ENCODE peak calls at places on chromosomes 6 and 20, in six cellular contexts. One of them, this sample, is unnamed.

GRCh38 chr6:73969982-73970960 is 274.3 kb downstream of the CD109 start:
- DNase-seq in GM23248: peak
- DNase-seq in right cardiac atrium: no peak
- DNase-seq in central memory CD4-positive, alpha-beta T cell: no peak
- DNase-seq in Ammon's horn: peak
- DNase-seq in amniotic stem cell: peak
- DNase-seq in this sample: peak

GRCh38 chr6:169883316-169883715 is 131.9 kb downstream of the ERMARD start:
- DNase-seq in amniotic stem cell: no peak
- DNase-seq in Ammon's horn: no peak
- DNase-seq in right cardiac atrium: no peak
- DNase-seq in GM23248: no peak
- DNase-seq in central memory CD4-positive, alpha-beta T cell: no peak
- DNase-seq in this sample: no peak

GRCh38 chr6:12258591-12258990 is 31.6 kb upstream of the EDN1 start:
- DNase-seq in Ammon's horn: no peak
- DNase-seq in GM23248: peak
- DNase-seq in central memory CD4-positive, alpha-beta T cell: no peak
- DNase-seq in right cardiac atrium: no peak
- DNase-seq in amniotic stem cell: no peak
- DNase-seq in this sample: no peak

GRCh38 chr6:74731921-74732320 is 473.9 kb downstream of the COL12A1 start:
- DNase-seq in Ammon's horn: no peak
- DNase-seq in central memory CD4-positive, alpha-beta T cell: no peak
- DNase-seq in amniotic stem cell: peak
- DNase-seq in GM23248: peak
- DNase-seq in right cardiac atrium: no peak
- DNase-seq in this sample: no peak

GRCh38 chr6:56708810-56709597 is 66.3 kb upstream of the DST start:
- DNase-seq in central memory CD4-positive, alpha-beta T cell: no peak
- DNase-seq in amniotic stem cell: peak
- DNase-seq in right cardiac atrium: no peak
- DNase-seq in Ammon's horn: no peak
- DNase-seq in GM23248: peak
- DNase-seq in this sample: no peak

GRCh38 chr6:98828991-98829411 is 5.4 kb upstream of the POU3F2 start:
- DNase-seq in central memory CD4-positive, alpha-beta T cell: no peak
- DNase-seq in right cardiac atrium: no peak
- DNase-seq in amniotic stem cell: no peak
- DNase-seq in Ammon's horn: no peak
- DNase-seq in GM23248: no peak
- DNase-seq in this sample: no peak

GRCh38 chr20:32495217-32495565 is 89.9 kb downstream of the NOL4L start:
- DNase-seq in amniotic stem cell: no peak
- DNase-seq in Ammon's horn: no peak
- DNase-seq in GM23248: no peak
- DNase-seq in central memory CD4-positive, alpha-beta T cell: no peak
- DNase-seq in right cardiac atrium: no peak
- DNase-seq in this sample: no peak

GRCh38 chr20:16701296-16701695 is 28.5 kb upstream of the SNRPB2 start:
- DNase-seq in right cardiac atrium: no peak
- DNase-seq in amniotic stem cell: no peak
- DNase-seq in Ammon's horn: peak
- DNase-seq in GM23248: peak
- DNase-seq in central memory CD4-positive, alpha-beta T cell: peak
- DNase-seq in this sample: no peak

GRCh38 chr20:45229264-45230056 is 8.3 kb downstream of the SEMG2 start:
- DNase-seq in right cardiac atrium: peak
- DNase-seq in central memory CD4-positive, alpha-beta T cell: no peak
- DNase-seq in amniotic stem cell: no peak
- DNase-seq in Ammon's horn: no peak
- DNase-seq in GM23248: peak
- DNase-seq in this sample: peak

GRCh38 chr6:2970753-2971419 is 481 bp downstream of the SERPINB6 start:
- DNase-seq in Ammon's horn: peak
- DNase-seq in central memory CD4-positive, alpha-beta T cell: peak
- DNase-seq in right cardiac atrium: peak
- DNase-seq in GM23248: peak
- DNase-seq in amniotic stem cell: no peak
- DNase-seq in this sample: no peak

GRCh38 chr20:49831022-49831769 is 18.6 kb downstream of the SLC9A8 start:
- DNase-seq in central memory CD4-positive, alpha-beta T cell: no peak
- DNase-seq in GM23248: no peak
- DNase-seq in right cardiac atrium: no peak
- DNase-seq in Ammon's horn: no peak
- DNase-seq in amniotic stem cell: no peak
- DNase-seq in this sample: no peak

GRCh38 chr6:111837641-111838500 is 35.4 kb downstream of the FYN start:
- DNase-seq in right cardiac atrium: no peak
- DNase-seq in central memory CD4-positive, alpha-beta T cell: peak
- DNase-seq in Ammon's horn: no peak
- DNase-seq in GM23248: no peak
- DNase-seq in amniotic stem cell: no peak
- DNase-seq in this sample: no peak

GRCh38 chr6:56555438-56555872 is 87.2 kb downstream of the DST start:
- DNase-seq in Ammon's horn: no peak
- DNase-seq in right cardiac atrium: peak
- DNase-seq in GM23248: peak
- DNase-seq in central memory CD4-positive, alpha-beta T cell: no peak
- DNase-seq in amniotic stem cell: no peak
- DNase-seq in this sample: no peak

GRCh38 chr6:33344771-33345697 is 27.5 kb upstream of the ZBTB22 start:
- DNase-seq in amniotic stem cell: peak
- DNase-seq in Ammon's horn: peak
- DNase-seq in GM23248: peak
- DNase-seq in right cardiac atrium: peak
- DNase-seq in central memory CD4-positive, alpha-beta T cell: peak
- DNase-seq in this sample: no peak

GRCh38 chr20:4108495-4109306 is 93.3 kb upstream of the RNF24 start:
- DNase-seq in Ammon's horn: peak
- DNase-seq in GM23248: peak
- DNase-seq in amniotic stem cell: peak
- DNase-seq in central memory CD4-positive, alpha-beta T cell: peak
- DNase-seq in right cardiac atrium: no peak
- DNase-seq in this sample: peak

GRCh38 chr6:27112974-27113373 is 134.5 kb upstream of the PRSS16 start:
- DNase-seq in Ammon's horn: no peak
- DNase-seq in GM23248: no peak
- DNase-seq in amniotic stem cell: no peak
- DNase-seq in right cardiac atrium: no peak
- DNase-seq in central memory CD4-positive, alpha-beta T cell: no peak
- DNase-seq in this sample: no peak

GRCh38 chr6:1424306-1424927 is 35.0 kb downstream of the FOXF2 start:
- DNase-seq in GM23248: peak
- DNase-seq in amniotic stem cell: peak
- DNase-seq in Ammon's horn: peak
- DNase-seq in right cardiac atrium: no peak
- DNase-seq in central memory CD4-positive, alpha-beta T cell: no peak
- DNase-seq in this sample: no peak

GRCh38 chr6:163943647-163944395 is 529.3 kb downstream of the QKI start:
- DNase-seq in amniotic stem cell: no peak
- DNase-seq in Ammon's horn: peak
- DNase-seq in central memory CD4-positive, alpha-beta T cell: no peak
- DNase-seq in GM23248: no peak
- DNase-seq in right cardiac atrium: no peak
- DNase-seq in this sample: peak

GRCh38 chr20:3997446-3997845 is 17.9 kb downstream of the RNF24 start:
- DNase-seq in amniotic stem cell: no peak
- DNase-seq in central memory CD4-positive, alpha-beta T cell: no peak
- DNase-seq in GM23248: no peak
- DNase-seq in right cardiac atrium: no peak
- DNase-seq in Ammon's horn: no peak
- DNase-seq in this sample: no peak

GRCh38 chr20:47318596-47319516 is 37.6 kb downstream of the ZMYND8 start:
- DNase-seq in Ammon's horn: peak
- DNase-seq in amniotic stem cell: peak
- DNase-seq in central memory CD4-positive, alpha-beta T cell: no peak
- DNase-seq in GM23248: peak
- DNase-seq in right cardiac atrium: peak
- DNase-seq in this sample: no peak

GRCh38 chr20:47818996-47819609 is 33.8 kb upstream of the SULF2 start:
- DNase-seq in right cardiac atrium: no peak
- DNase-seq in amniotic stem cell: no peak
- DNase-seq in central memory CD4-positive, alpha-beta T cell: no peak
- DNase-seq in Ammon's horn: no peak
- DNase-seq in GM23248: no peak
- DNase-seq in this sample: no peak

GRCh38 chr6:102485480-102485879 is 1092.0 kb downstream of the GRIK2 start:
- DNase-seq in GM23248: no peak
- DNase-seq in right cardiac atrium: no peak
- DNase-seq in amniotic stem cell: no peak
- DNase-seq in central memory CD4-positive, alpha-beta T cell: no peak
- DNase-seq in Ammon's horn: no peak
- DNase-seq in this sample: no peak

GRCh38 chr6:64497634-64498033 is 862.0 kb downstream of the PHF3 start:
- DNase-seq in GM23248: no peak
- DNase-seq in right cardiac atrium: no peak
- DNase-seq in central memory CD4-positive, alpha-beta T cell: no peak
- DNase-seq in amniotic stem cell: no peak
- DNase-seq in Ammon's horn: no peak
- DNase-seq in this sample: no peak

GRCh38 chr6:136404627-136405310 is 115.1 kb upstream of the BCLAF1 start:
- DNase-seq in right cardiac atrium: no peak
- DNase-seq in GM23248: no peak
- DNase-seq in amniotic stem cell: no peak
- DNase-seq in central memory CD4-positive, alpha-beta T cell: no peak
- DNase-seq in Ammon's horn: no peak
- DNase-seq in this sample: no peak

GRCh38 chr20:31595654-31596411 is 9.3 kb upstream of the ID1 start:
- DNase-seq in GM23248: peak
- DNase-seq in central memory CD4-positive, alpha-beta T cell: no peak
- DNase-seq in amniotic stem cell: peak
- DNase-seq in Ammon's horn: peak
- DNase-seq in right cardiac atrium: peak
- DNase-seq in this sample: peak

GRCh38 chr20:7346562-7346961 is 579.1 kb downstream of the BMP2 start:
- DNase-seq in amniotic stem cell: no peak
- DNase-seq in Ammon's horn: no peak
- DNase-seq in central memory CD4-positive, alpha-beta T cell: no peak
- DNase-seq in right cardiac atrium: no peak
- DNase-seq in GM23248: peak
- DNase-seq in this sample: no peak

GRCh38 chr6:4055420-4056041 is 23.4 kb downstream of the FAM217A start:
- DNase-seq in GM23248: peak
- DNase-seq in central memory CD4-positive, alpha-beta T cell: no peak
- DNase-seq in right cardiac atrium: no peak
- DNase-seq in Ammon's horn: peak
- DNase-seq in amniotic stem cell: peak
- DNase-seq in this sample: no peak

GRCh38 chr6:127851197-127851596 is 49.7 kb downstream of the THEMIS start:
- DNase-seq in central memory CD4-positive, alpha-beta T cell: no peak
- DNase-seq in GM23248: peak
- DNase-seq in amniotic stem cell: no peak
- DNase-seq in right cardiac atrium: no peak
- DNase-seq in Ammon's horn: no peak
- DNase-seq in this sample: no peak

GRCh38 chr6:137216875-137217553 is 2.2 kb downstream of the IFNGR1 start:
- DNase-seq in amniotic stem cell: no peak
- DNase-seq in central memory CD4-positive, alpha-beta T cell: no peak
- DNase-seq in Ammon's horn: no peak
- DNase-seq in GM23248: no peak
- DNase-seq in right cardiac atrium: peak
- DNase-seq in this sample: no peak

GRCh38 chr20:51042064-51042463 is 19.2 kb upstream of the KCNG1 start:
- DNase-seq in amniotic stem cell: no peak
- DNase-seq in right cardiac atrium: no peak
- DNase-seq in central memory CD4-positive, alpha-beta T cell: no peak
- DNase-seq in GM23248: peak
- DNase-seq in Ammon's horn: no peak
- DNase-seq in this sample: no peak

This sample was measured in iPS DF 19.7.